ENCODE peak calls at places on chromosomes 12 and 14, in five cellular contexts. J is CD4-positive, CD25-positive, alpha-beta regulatory T cell; K is EH; R is left ventricle myocardium superior; L is kidney glomerular epithelial cell. X is an unnamed sample.

GRCh38 chr12:2413999-2414792 is 361.4 kb downstream of the CACNA1C start:
- DNase-seq in J (no peak), K (no peak), R (no peak), L (no peak), X (no peak)

GRCh38 chr12:122884091-122884826 is 11.7 kb downstream of the VPS37B start:
- DNase-seq in J (no peak), K (peak), R (no peak), L (no peak), X (no peak)

GRCh38 chr12:28237423-28237822 is 47.2 kb downstream of the CCDC91 start:
- DNase-seq in J (no peak), K (peak), R (no peak), L (no peak), X (peak)

GRCh38 chr12:117986705-117987469 is 18.1 kb upstream of the KSR2 start:
- DNase-seq in J (no peak), K (peak), R (no peak), L (peak), X (peak)

GRCh38 chr12:4117386-4118016 is 156.1 kb upstream of the CCND2 start:
- DNase-seq in J (no peak), K (no peak), R (no peak), L (no peak), X (no peak)

GRCh38 chr14:50021261-50021660 is 95.1 kb downstream of the VCPKMT start:
- DNase-seq in J (peak), K (no peak), R (no peak), L (no peak), X (no peak)

GRCh38 chr12:50517456-50518048 is 12.8 kb downstream of the DIP2B start:
- DNase-seq in J (peak), K (peak), R (no peak), L (peak), X (peak)

GRCh38 chr12:72141381-72141780 is 130.8 kb upstream of the TRHDE start:
- DNase-seq in J (no peak), K (peak), R (no peak), L (no peak), X (peak)

GRCh38 chr12:92047058-92047826 is 98.4 kb downstream of the BTG1 start:
- DNase-seq in J (no peak), K (no peak), R (no peak), L (no peak), X (no peak)

GRCh38 chr14:34498684-34499412 is 36.8 kb upstream of the SPTSSA start:
- DNase-seq in J (no peak), K (peak), R (no peak), L (no peak), X (peak)

GRCh38 chr12:103387385-103387784 is 108.4 kb downstream of the C12orf42 start:
- DNase-seq in J (no peak), K (no peak), R (no peak), L (no peak), X (no peak)

GRCh38 chr14:52314521-52315354 is 626 bp downstream of the PTGER2 start:
- DNase-seq in J (peak), K (peak), R (peak), L (peak), X (peak)

GRCh38 chr14:79596531-79596930 is 614.8 kb downstream of the DIO2 start:
- DNase-seq in J (no peak), K (peak), R (no peak), L (peak), X (peak)

GRCh38 chr12:105330938-105331804 is 680 bp downstream of the C12orf75 start:
- DNase-seq in J (peak), K (peak), R (no peak), L (no peak), X (peak)

GRCh38 chr14:24092110-24092959 is 1.8 kb upstream of the PCK2 start:
- DNase-seq in J (no peak), K (no peak), R (no peak), L (no peak), X (no peak)

GRCh38 chr12:7129647-7130536 is at the start of gene CLSTN3:
- DNase-seq in J (peak), K (peak), R (peak), L (peak), X (peak)

GRCh38 chr12:95605087-95605486 is 53.8 kb upstream of the USP44 start:
- DNase-seq in J (no peak), K (peak), R (no peak), L (peak), X (peak)

GRCh38 chr12:6638305-6638704 is 2.5 kb upstream of the LPAR5 start:
- DNase-seq in J (no peak), K (no peak), R (no peak), L (no peak), X (no peak)

GRCh38 chr14:58626441-58626840 is 11.3 kb upstream of the DACT1 start:
- DNase-seq in J (no peak), K (peak), R (no peak), L (peak), X (peak)

GRCh38 chr12:68617160-68617926 is 6.6 kb downstream of the RAP1B start:
- DNase-seq in J (no peak), K (peak), R (no peak), L (no peak), X (peak)

X was measured in ELR.